ENCODE peak calls at places on chromosomes 16 and 17, in seven cellular contexts. A is HepG2, Q is GM12891, I is H1, U is SK-N-SH, K is K562, L is GM12878. X is an unnamed sample.

GRCh38 chr17:17938388-17939107 is 33.7 kb downstream of the TOM1L2 start:
- DNase-seq in Q (no peak), K (no peak), U (no peak), A (no peak), I (no peak), L (no peak), X (no peak)

GRCh38 chr17:42049834-42050359 is 504 bp downstream of the C17orf113 start:
- DNase-seq in A (no peak), I (no peak), Q (no peak), L (no peak), U (no peak), K (no peak), X (no peak)

GRCh38 chr17:57115377-57115776 is 30.3 kb downstream of the AKAP1 start:
- DNase-seq in L (no peak), A (no peak), Q (no peak), I (no peak), U (no peak), K (no peak), X (no peak)

GRCh38 chr16:8956265-8957060 is 7.2 kb downstream of the USP7 start:
- DNase-seq in K (no peak), U (peak), A (no peak), Q (no peak), I (no peak), L (no peak), X (no peak)

GRCh38 chr17:72432143-72432604 is 311.4 kb downstream of the SOX9 start:
- DNase-seq in I (no peak), U (peak), Q (no peak), L (no peak), A (no peak), K (no peak), X (no peak)

GRCh38 chr16:27759301-27759871 is 209.4 kb downstream of the KATNIP start:
- DNase-seq in L (no peak), I (no peak), U (no peak), Q (no peak), K (no peak), A (no peak), X (no peak)

GRCh38 chr17:65332375-65332774 is 195.2 kb downstream of the RGS9 start:
- DNase-seq in U (no peak), K (no peak), Q (no peak), A (no peak), L (no peak), I (no peak), X (no peak)

GRCh38 chr17:66707051-66707450 is 127.9 kb upstream of the CACNG5 start:
- DNase-seq in U (no peak), K (no peak), A (no peak), L (no peak), I (no peak), Q (no peak), X (no peak)

GRCh38 chr16:17526956-17527355 is 56.2 kb upstream of the XYLT1 start:
- DNase-seq in U (no peak), K (no peak), Q (no peak), I (no peak), A (no peak), L (no peak), X (no peak)

GRCh38 chr17:19378416-19379293 is at the start of gene MAPK7:
- DNase-seq in Q (no peak), K (no peak), I (no peak), A (no peak), U (no peak), L (no peak), X (no peak)

DNA sequence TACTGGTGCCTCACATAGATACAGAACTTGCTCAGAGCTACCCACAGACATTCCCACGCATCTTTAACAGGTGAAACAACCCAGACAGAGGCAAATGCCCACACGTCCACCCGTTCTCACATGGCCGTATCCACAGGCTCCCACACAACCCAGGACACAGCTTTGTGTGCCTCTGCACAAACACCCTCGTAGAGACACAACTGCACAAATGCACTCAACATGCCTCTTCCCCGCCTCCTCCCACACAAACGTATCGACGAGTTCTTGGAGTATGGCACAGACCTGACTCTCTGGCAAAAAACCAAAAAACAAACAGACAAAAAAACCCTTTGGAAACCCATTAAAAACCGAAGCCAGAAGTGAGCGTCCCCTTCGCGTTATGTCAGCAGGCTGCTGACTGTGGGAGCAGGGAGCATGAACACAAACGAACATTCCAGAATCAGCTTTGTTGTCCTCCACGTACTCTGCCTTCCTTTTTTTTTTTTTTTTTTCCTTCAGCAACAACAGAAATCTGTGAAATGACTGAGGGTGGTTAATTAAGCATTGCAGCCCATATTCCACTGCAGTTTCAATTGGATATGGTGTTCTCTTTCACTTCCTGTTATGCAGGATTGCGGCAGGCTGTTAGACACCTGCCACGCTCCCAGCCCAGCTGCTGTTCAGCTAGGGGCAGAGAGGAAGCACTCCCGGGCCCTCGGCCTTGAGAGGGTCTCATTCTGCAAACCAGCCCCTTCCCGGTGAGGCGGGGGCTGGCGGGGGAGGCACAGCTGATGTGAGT is 313.7 kb downstream of the MAF start:
- DNase-seq in A (no peak), Q (peak), U (no peak), L (peak), K (no peak), I (no peak), X (no peak)
- TF ChIP-seq POLR2AphosphoS5 in A (no peak), Q (peak), U (no peak), L (no peak), K (no peak), I (no peak), X (peak)

GRCh38 chr17:40331743-40332641 is 23.0 kb downstream of the RARA start:
- DNase-seq in L (no peak), I (no peak), U (peak), A (no peak), Q (no peak), K (no peak), X (no peak)
- TF ChIP-seq TAF1 in L (no peak), I (no peak), U (no peak), A (no peak), Q (no peak), K (no peak), X (no peak)

DNA sequence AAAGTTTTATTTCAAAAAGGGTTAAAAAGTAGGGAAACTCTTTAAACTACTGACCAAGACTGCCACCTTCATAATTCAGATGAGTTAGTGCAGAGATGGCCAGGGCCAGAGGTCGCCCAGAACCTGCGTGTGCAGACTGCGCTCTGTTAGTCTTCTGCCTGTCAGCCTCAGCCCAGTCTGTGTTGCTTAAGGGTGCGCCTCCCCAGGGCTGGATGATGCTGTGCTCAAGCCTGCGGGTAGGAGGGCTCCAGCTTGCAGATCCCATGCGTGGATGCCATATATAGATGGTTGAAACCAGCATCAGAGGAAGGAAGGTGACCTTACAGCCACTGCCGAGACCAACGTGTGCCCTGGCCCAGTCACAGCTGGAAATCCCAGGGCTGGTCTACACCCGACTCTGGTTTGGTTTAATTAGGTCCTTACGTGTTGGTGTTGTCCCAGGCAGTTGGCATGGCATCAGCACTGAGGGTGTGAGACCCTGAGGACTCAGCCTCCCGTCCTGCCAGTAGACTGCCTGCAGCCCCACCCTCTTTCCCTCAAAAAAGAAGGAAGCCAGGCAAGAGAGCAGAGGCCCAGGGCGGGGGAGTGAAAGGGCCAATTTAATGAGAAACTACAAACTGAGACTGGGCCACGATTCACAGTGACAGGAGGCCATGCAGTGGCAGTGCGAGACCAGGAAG is 27.7 kb downstream of the CDIP1 start:
- DNase-seq in L (no peak), I (no peak), U (no peak), K (no peak), Q (no peak), A (no peak), X (no peak)
- TF ChIP-seq POLR2AphosphoS5 in L (no peak), I (no peak), U (no peak), K (no peak), Q (no peak), A (no peak), X (no peak)

DNA sequence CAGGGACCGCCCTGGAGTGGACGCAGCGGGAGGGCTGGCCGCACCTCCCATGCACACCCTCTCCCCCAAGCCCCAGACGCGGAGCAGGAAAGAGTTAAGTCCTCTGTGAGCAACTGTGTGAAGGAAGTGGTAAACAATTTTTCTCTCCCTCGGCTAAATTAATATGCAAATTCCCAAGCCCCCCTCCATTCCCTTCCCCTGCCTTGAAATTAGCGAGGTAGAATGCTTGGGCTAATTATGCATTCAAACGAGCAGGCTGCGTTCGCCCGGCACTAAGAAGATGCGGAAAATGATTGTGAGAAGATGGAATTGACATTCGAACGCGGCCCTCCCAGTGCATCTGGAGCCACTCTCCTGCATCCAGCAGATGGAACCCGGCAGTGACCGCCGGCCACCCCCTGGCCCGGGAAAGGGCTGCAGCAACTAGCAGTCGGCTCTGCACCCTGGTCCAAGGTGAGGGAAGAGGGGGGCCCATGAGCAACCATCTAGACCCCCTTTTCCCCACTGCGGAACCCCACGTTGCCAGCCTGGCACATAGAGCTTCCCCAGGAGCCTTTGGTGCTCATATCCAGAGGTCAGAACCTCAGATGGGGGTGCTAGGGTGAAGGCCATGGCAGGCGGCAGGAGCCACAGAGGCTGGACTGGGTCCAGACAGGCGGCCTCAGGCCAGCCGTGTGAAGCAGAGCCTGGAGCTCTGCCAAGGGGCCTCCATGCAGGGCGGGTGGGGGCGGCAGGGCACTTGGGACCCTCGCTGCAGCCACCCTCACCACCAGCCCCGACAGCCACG is 49.1 kb upstream of the ACSF3 start:
- DNase-seq in I (no peak), U (peak), L (no peak), Q (no peak), K (no peak), A (no peak), X (no peak)
- TF ChIP-seq TAF1 in I (no peak), U (no peak), L (no peak), Q (no peak), K (no peak), A (no peak), X (no peak)

X was measured in GM12892.